ENCODE peak calls at places on chromosome 21, in seven cellular contexts. One of them, this sample, is unnamed.

GRCh38 chr21:46154155-46154954 is 1.0 kb downstream of the FTCD start:
- DNase-seq in HCT116: no peak
- DNase-seq in activated T-cell treated with anti-CD3 and anti-CD28 coated beads for 1 hour: no peak
- DNase-seq in iPS-NIHi11: no peak
- DNase-seq in endothelial cell: no peak
- DNase-seq in T-helper 2 cell: no peak
- DNase-seq in left lung: peak
- DNase-seq in this sample: no peak

GRCh38 chr21:17416139-17416538 is 96.7 kb upstream of the CXADR start:
- DNase-seq in HCT116: no peak
- DNase-seq in activated T-cell treated with anti-CD3 and anti-CD28 coated beads for 1 hour: no peak
- DNase-seq in iPS-NIHi11: no peak
- DNase-seq in endothelial cell: no peak
- DNase-seq in T-helper 2 cell: no peak
- DNase-seq in left lung: no peak
- DNase-seq in this sample: no peak

GRCh38 chr21:41545500-41546359 is 37.8 kb upstream of the TMPRSS2 start:
- DNase-seq in HCT116: no peak
- DNase-seq in activated T-cell treated with anti-CD3 and anti-CD28 coated beads for 1 hour: no peak
- DNase-seq in iPS-NIHi11: no peak
- DNase-seq in endothelial cell: no peak
- DNase-seq in T-helper 2 cell: no peak
- DNase-seq in left lung: no peak
- DNase-seq in this sample: no peak

GRCh38 chr21:29052224-29052623 is 21.2 kb downstream of the CCT8 start:
- DNase-seq in HCT116: no peak
- DNase-seq in activated T-cell treated with anti-CD3 and anti-CD28 coated beads for 1 hour: no peak
- DNase-seq in iPS-NIHi11: no peak
- DNase-seq in endothelial cell: no peak
- DNase-seq in T-helper 2 cell: no peak
- DNase-seq in left lung: no peak
- DNase-seq in this sample: no peak

GRCh38 chr21:44962481-44962966 is 22.7 kb downstream of the SLX9 start:
- DNase-seq in HCT116: no peak
- DNase-seq in activated T-cell treated with anti-CD3 and anti-CD28 coated beads for 1 hour: no peak
- DNase-seq in iPS-NIHi11: no peak
- DNase-seq in endothelial cell: no peak
- DNase-seq in T-helper 2 cell: no peak
- DNase-seq in left lung: no peak
- DNase-seq in this sample: no peak

GRCh38 chr21:37561941-37562919 is 195.7 kb downstream of the DYRK1A start:
- DNase-seq in HCT116: no peak
- DNase-seq in activated T-cell treated with anti-CD3 and anti-CD28 coated beads for 1 hour: no peak
- DNase-seq in iPS-NIHi11: no peak
- DNase-seq in endothelial cell: no peak
- DNase-seq in T-helper 2 cell: no peak
- DNase-seq in left lung: no peak
- DNase-seq in this sample: no peak

GRCh38 chr21:36402339-36402738 is 17.1 kb downstream of the CHAF1B start:
- DNase-seq in HCT116: no peak
- DNase-seq in activated T-cell treated with anti-CD3 and anti-CD28 coated beads for 1 hour: no peak
- DNase-seq in iPS-NIHi11: no peak
- DNase-seq in endothelial cell: no peak
- DNase-seq in T-helper 2 cell: no peak
- DNase-seq in left lung: no peak
- DNase-seq in this sample: no peak

GRCh38 chr21:35059742-35060141 is 10.6 kb upstream of the RUNX1 start:
- DNase-seq in HCT116: no peak
- DNase-seq in activated T-cell treated with anti-CD3 and anti-CD28 coated beads for 1 hour: no peak
- DNase-seq in iPS-NIHi11: no peak
- DNase-seq in endothelial cell: no peak
- DNase-seq in T-helper 2 cell: no peak
- DNase-seq in left lung: no peak
- DNase-seq in this sample: no peak

GRCh38 chr21:37675202-37675801 is 241.0 kb downstream of the KCNJ6 start:
- DNase-seq in HCT116: peak
- DNase-seq in activated T-cell treated with anti-CD3 and anti-CD28 coated beads for 1 hour: peak
- DNase-seq in iPS-NIHi11: peak
- DNase-seq in endothelial cell: peak
- DNase-seq in T-helper 2 cell: peak
- DNase-seq in left lung: no peak
- DNase-seq in this sample: no peak

GRCh38 chr21:46604329-46604974 is 430 bp downstream of the S100B start:
- DNase-seq in HCT116: no peak
- DNase-seq in activated T-cell treated with anti-CD3 and anti-CD28 coated beads for 1 hour: no peak
- DNase-seq in iPS-NIHi11: no peak
- DNase-seq in endothelial cell: no peak
- DNase-seq in T-helper 2 cell: no peak
- DNase-seq in left lung: no peak
- DNase-seq in this sample: no peak

GRCh38 chr21:38249879-38250278 is 6.9 kb upstream of the KCNJ15 start:
- DNase-seq in HCT116: no peak
- DNase-seq in activated T-cell treated with anti-CD3 and anti-CD28 coated beads for 1 hour: no peak
- DNase-seq in iPS-NIHi11: no peak
- DNase-seq in endothelial cell: no peak
- DNase-seq in T-helper 2 cell: no peak
- DNase-seq in left lung: no peak
- DNase-seq in this sample: no peak

GRCh38 chr21:41895643-41896493 is 16.7 kb upstream of the PRDM15 start:
- DNase-seq in HCT116: no peak
- DNase-seq in activated T-cell treated with anti-CD3 and anti-CD28 coated beads for 1 hour: peak
- DNase-seq in iPS-NIHi11: peak
- DNase-seq in endothelial cell: no peak
- DNase-seq in T-helper 2 cell: no peak
- DNase-seq in left lung: no peak
- DNase-seq in this sample: no peak

GRCh38 chr21:35150562-35151226 is 101.6 kb upstream of the RUNX1 start:
- DNase-seq in HCT116: no peak
- DNase-seq in activated T-cell treated with anti-CD3 and anti-CD28 coated beads for 1 hour: no peak
- DNase-seq in iPS-NIHi11: no peak
- DNase-seq in endothelial cell: no peak
- DNase-seq in T-helper 2 cell: no peak
- DNase-seq in left lung: no peak
- DNase-seq in this sample: no peak

GRCh38 chr21:44869860-44870747 is 3.4 kb downstream of the PTTG1IP start:
- DNase-seq in HCT116: peak
- DNase-seq in activated T-cell treated with anti-CD3 and anti-CD28 coated beads for 1 hour: no peak
- DNase-seq in iPS-NIHi11: no peak
- DNase-seq in endothelial cell: no peak
- DNase-seq in T-helper 2 cell: no peak
- DNase-seq in left lung: peak
- DNase-seq in this sample: no peak

GRCh38 chr21:43865471-43866181 is 603 bp downstream of the AGPAT3 start:
- DNase-seq in HCT116: no peak
- DNase-seq in activated T-cell treated with anti-CD3 and anti-CD28 coated beads for 1 hour: peak
- DNase-seq in iPS-NIHi11: peak
- DNase-seq in endothelial cell: no peak
- DNase-seq in T-helper 2 cell: no peak
- DNase-seq in left lung: peak
- DNase-seq in this sample: no peak

GRCh38 chr21:41977034-41977950 is 23.5 kb upstream of the C2CD2 start:
- DNase-seq in HCT116: no peak
- DNase-seq in activated T-cell treated with anti-CD3 and anti-CD28 coated beads for 1 hour: no peak
- DNase-seq in iPS-NIHi11: no peak
- DNase-seq in endothelial cell: no peak
- DNase-seq in T-helper 2 cell: no peak
- DNase-seq in left lung: no peak
- DNase-seq in this sample: no peak

GRCh38 chr21:33751120-33751519 is 108.8 kb downstream of the ITSN1 start:
- DNase-seq in HCT116: no peak
- DNase-seq in activated T-cell treated with anti-CD3 and anti-CD28 coated beads for 1 hour: no peak
- DNase-seq in iPS-NIHi11: no peak
- DNase-seq in endothelial cell: no peak
- DNase-seq in T-helper 2 cell: no peak
- DNase-seq in left lung: no peak
- DNase-seq in this sample: no peak

GRCh38 chr21:33115586-33116541 is 45.9 kb downstream of the OLIG1 start:
- DNase-seq in HCT116: no peak
- DNase-seq in activated T-cell treated with anti-CD3 and anti-CD28 coated beads for 1 hour: no peak
- DNase-seq in iPS-NIHi11: no peak
- DNase-seq in endothelial cell: no peak
- DNase-seq in T-helper 2 cell: no peak
- DNase-seq in left lung: no peak
- DNase-seq in this sample: no peak

GRCh38 chr21:18772404-18772803 is 368.8 kb upstream of the TMPRSS15 start:
- DNase-seq in HCT116: no peak
- DNase-seq in activated T-cell treated with anti-CD3 and anti-CD28 coated beads for 1 hour: no peak
- DNase-seq in iPS-NIHi11: no peak
- DNase-seq in endothelial cell: no peak
- DNase-seq in T-helper 2 cell: no peak
- DNase-seq in left lung: no peak
- DNase-seq in this sample: no peak

GRCh38 chr21:41187537-41188025 is 19.6 kb downstream of the BACE2 start:
- DNase-seq in HCT116: no peak
- DNase-seq in activated T-cell treated with anti-CD3 and anti-CD28 coated beads for 1 hour: no peak
- DNase-seq in iPS-NIHi11: no peak
- DNase-seq in endothelial cell: no peak
- DNase-seq in T-helper 2 cell: no peak
- DNase-seq in left lung: no peak
- DNase-seq in this sample: no peak

GRCh38 chr21:26852422-26852821 is 7.2 kb upstream of the ADAMTS1 start:
- DNase-seq in HCT116: no peak
- DNase-seq in activated T-cell treated with anti-CD3 and anti-CD28 coated beads for 1 hour: no peak
- DNase-seq in iPS-NIHi11: no peak
- DNase-seq in endothelial cell: no peak
- DNase-seq in T-helper 2 cell: no peak
- DNase-seq in left lung: no peak
- DNase-seq in this sample: no peak

GRCh38 chr21:45826733-45827692 is 154.6 kb upstream of the COL6A1 start:
- DNase-seq in HCT116: no peak
- DNase-seq in activated T-cell treated with anti-CD3 and anti-CD28 coated beads for 1 hour: no peak
- DNase-seq in iPS-NIHi11: no peak
- DNase-seq in endothelial cell: no peak
- DNase-seq in T-helper 2 cell: no peak
- DNase-seq in left lung: no peak
- DNase-seq in this sample: no peak

GRCh38 chr21:15731243-15731613 is 1.4 kb downstream of the USP25 start:
- DNase-seq in HCT116: no peak
- DNase-seq in activated T-cell treated with anti-CD3 and anti-CD28 coated beads for 1 hour: no peak
- DNase-seq in iPS-NIHi11: no peak
- DNase-seq in endothelial cell: no peak
- DNase-seq in T-helper 2 cell: no peak
- DNase-seq in left lung: no peak
- DNase-seq in this sample: no peak

GRCh38 chr21:28633803-28634572 is 358.7 kb downstream of the LTN1 start:
- DNase-seq in HCT116: no peak
- DNase-seq in activated T-cell treated with anti-CD3 and anti-CD28 coated beads for 1 hour: no peak
- DNase-seq in iPS-NIHi11: no peak
- DNase-seq in endothelial cell: no peak
- DNase-seq in T-helper 2 cell: no peak
- DNase-seq in left lung: no peak
- DNase-seq in this sample: no peak

GRCh38 chr21:28160378-28160777 is 832.3 kb downstream of the LTN1 start:
- DNase-seq in HCT116: no peak
- DNase-seq in activated T-cell treated with anti-CD3 and anti-CD28 coated beads for 1 hour: no peak
- DNase-seq in iPS-NIHi11: no peak
- DNase-seq in endothelial cell: no peak
- DNase-seq in T-helper 2 cell: no peak
- DNase-seq in left lung: no peak
- DNase-seq in this sample: no peak

GRCh38 chr21:37915941-37916794 is at the start of gene KCNJ6:
- DNase-seq in HCT116: no peak
- DNase-seq in activated T-cell treated with anti-CD3 and anti-CD28 coated beads for 1 hour: no peak
- DNase-seq in iPS-NIHi11: peak
- DNase-seq in endothelial cell: peak
- DNase-seq in T-helper 2 cell: no peak
- DNase-seq in left lung: no peak
- DNase-seq in this sample: no peak

GRCh38 chr21:18384771-18385170 is 18.8 kb downstream of the TMPRSS15 start:
- DNase-seq in HCT116: no peak
- DNase-seq in activated T-cell treated with anti-CD3 and anti-CD28 coated beads for 1 hour: no peak
- DNase-seq in iPS-NIHi11: peak
- DNase-seq in endothelial cell: no peak
- DNase-seq in T-helper 2 cell: no peak
- DNase-seq in left lung: no peak
- DNase-seq in this sample: no peak

GRCh38 chr21:31142600-31142999 is 104.3 kb upstream of the KRTAP19-8 start:
- DNase-seq in HCT116: no peak
- DNase-seq in activated T-cell treated with anti-CD3 and anti-CD28 coated beads for 1 hour: no peak
- DNase-seq in iPS-NIHi11: no peak
- DNase-seq in endothelial cell: peak
- DNase-seq in T-helper 2 cell: no peak
- DNase-seq in left lung: no peak
- DNase-seq in this sample: no peak

GRCh38 chr21:42426424-42426823 is 22.7 kb downstream of the UBASH3A start:
- DNase-seq in HCT116: no peak
- DNase-seq in activated T-cell treated with anti-CD3 and anti-CD28 coated beads for 1 hour: no peak
- DNase-seq in iPS-NIHi11: no peak
- DNase-seq in endothelial cell: no peak
- DNase-seq in T-helper 2 cell: no peak
- DNase-seq in left lung: no peak
- DNase-seq in this sample: no peak

GRCh38 chr21:40269239-40269638 is 402.0 kb downstream of the PCP4 start:
- DNase-seq in HCT116: no peak
- DNase-seq in activated T-cell treated with anti-CD3 and anti-CD28 coated beads for 1 hour: no peak
- DNase-seq in iPS-NIHi11: no peak
- DNase-seq in endothelial cell: no peak
- DNase-seq in T-helper 2 cell: no peak
- DNase-seq in left lung: no peak
- DNase-seq in this sample: no peak

GRCh38 chr21:41806773-41807172 is 39.9 kb upstream of the RIPK4 start:
- DNase-seq in HCT116: no peak
- DNase-seq in activated T-cell treated with anti-CD3 and anti-CD28 coated beads for 1 hour: no peak
- DNase-seq in iPS-NIHi11: no peak
- DNase-seq in endothelial cell: no peak
- DNase-seq in T-helper 2 cell: no peak
- DNase-seq in left lung: no peak
- DNase-seq in this sample: no peak

GRCh38 chr21:28636988-28637691 is 355.5 kb downstream of the LTN1 start:
- DNase-seq in HCT116: no peak
- DNase-seq in activated T-cell treated with anti-CD3 and anti-CD28 coated beads for 1 hour: no peak
- DNase-seq in iPS-NIHi11: no peak
- DNase-seq in endothelial cell: no peak
- DNase-seq in T-helper 2 cell: no peak
- DNase-seq in left lung: no peak
- DNase-seq in this sample: peak

GRCh38 chr21:29022141-29022540 is 2.3 kb upstream of the USP16 start:
- DNase-seq in HCT116: no peak
- DNase-seq in activated T-cell treated with anti-CD3 and anti-CD28 coated beads for 1 hour: no peak
- DNase-seq in iPS-NIHi11: no peak
- DNase-seq in endothelial cell: no peak
- DNase-seq in T-helper 2 cell: no peak
- DNase-seq in left lung: no peak
- DNase-seq in this sample: no peak

GRCh38 chr21:45954271-45954670 is 27.3 kb upstream of the COL6A1 start:
- DNase-seq in HCT116: no peak
- DNase-seq in activated T-cell treated with anti-CD3 and anti-CD28 coated beads for 1 hour: no peak
- DNase-seq in iPS-NIHi11: peak
- DNase-seq in endothelial cell: no peak
- DNase-seq in T-helper 2 cell: no peak
- DNase-seq in left lung: no peak
- DNase-seq in this sample: no peak